ENCODE peak calls at places on chromosomes 13 and 19, in four cellular contexts. W, D, U and V are unnamed samples.

GRCh38 chr13:24133396-24133795 is 27.1 kb upstream of the SPATA13 start:
- DNase-seq in W (no peak), D (no peak), U (no peak), V (no peak)

GRCh38 chr13:35549481-35549880 is 73.0 kb upstream of the MAB21L1 start:
- DNase-seq in W (no peak), D (no peak), U (no peak), V (peak; percentile 18)

GRCh38 chr19:10510301-10510802 is 6.9 kb downstream of the S1PR5 start:
- DNase-seq in W (peak; percentile 64), D (no peak), U (no peak), V (no peak)

GRCh38 chr13:79585033-79585432 is 104.1 kb downstream of the NDFIP2 start:
- DNase-seq in W (no peak), D (no peak), U (no peak), V (no peak)

GRCh38 chr19:3698386-3698950 is 1.8 kb downstream of the PIP5K1C start:
- DNase-seq in W (no peak), D (no peak), U (no peak), V (no peak)

GRCh38 chr13:26539738-26540292 is 17.7 kb upstream of the WASF3 start:
- DNase-seq in W (no peak), D (no peak), U (no peak), V (no peak)

GRCh38 chr13:94121686-94122085 is 357.8 kb downstream of the DCT start:
- DNase-seq in W (no peak), D (no peak), U (no peak), V (peak; percentile 28)

GRCh38 chr13:60758637-60759036 is 361.6 kb downstream of the TDRD3 start:
- DNase-seq in W (no peak), D (no peak), U (no peak), V (no peak)

GRCh38 chr13:27967736-27968315 is 1.3 kb downstream of the CDX2 start:
- DNase-seq in W (peak; percentile 47), D (no peak), U (no peak), V (no peak)

GRCh38 chr19:36046443-36047050 is 7.5 kb downstream of the THAP8 start:
- DNase-seq in W (no peak), D (no peak), U (no peak), V (no peak)

GRCh38 chr13:49935171-49936084 is 712 bp downstream of the SPRYD7 start:
- DNase-seq in W (peak; percentile 69), D (no peak), U (peak; percentile 66), V (no peak)

GRCh38 chr13:28147489-28147888 is 9.1 kb downstream of the PAN3 start:
- DNase-seq in W (no peak), D (no peak), U (no peak), V (no peak)

GRCh38 chr13:73731564-73731963 is 402.6 kb downstream of the KLF12 start:
- DNase-seq in W (no peak), D (no peak), U (no peak), V (no peak)

GRCh38 chr13:27997904-27998522 is 9.5 kb upstream of the URAD start:
- DNase-seq in W (peak; percentile 74), D (no peak), U (no peak), V (no peak)

GRCh38 chr19:6032827-6033226 is 54.9 kb upstream of the RANBP3 start:
- DNase-seq in W (no peak), D (no peak), U (no peak), V (no peak)

GRCh38 chr13:41587490-41587889 is 130.1 kb downstream of the RGCC start:
- DNase-seq in W (peak; percentile 24), D (no peak), U (no peak), V (no peak)

GRCh38 chr13:60572003-60572792 is 175.2 kb downstream of the TDRD3 start:
- DNase-seq in W (peak; percentile 20), D (peak; percentile 20), U (no peak), V (peak; percentile 61)

GRCh38 chr19:1412323-1412923 is 5.0 kb downstream of the DAZAP1 start:
- DNase-seq in W (no peak), D (no peak), U (no peak), V (no peak)

GRCh38 chr13:109191422-109191821 is 562.0 kb downstream of the MYO16 start:
- DNase-seq in W (no peak), D (no peak), U (no peak), V (no peak)

GRCh38 chr13:51148952-51149573 is 38.0 kb upstream of the C13orf42 start:
- DNase-seq in W (peak; percentile 82), D (no peak), U (no peak), V (no peak)

GRCh38 chr19:42207767-42208259 is 9.7 kb downstream of the DEDD2 start:
- DNase-seq in W (no peak), D (no peak), U (no peak), V (peak; percentile 47)

GRCh38 chr19:43438291-43439162 is 23.8 kb downstream of the TEX101 start:
- DNase-seq in W (no peak), D (no peak), U (no peak), V (no peak)

GRCh38 chr19:15986694-15987093 is 37.9 kb downstream of the OR10H4 start:
- DNase-seq in W (no peak), D (no peak), U (no peak), V (no peak)

GRCh38 chr13:45316210-45316799 is 24.7 kb downstream of the TPT1 start:
- DNase-seq in W (no peak), D (no peak), U (no peak), V (no peak)

GRCh38 chr13:72696590-72696989 is 30.8 kb downstream of the MZT1 start:
- DNase-seq in W (no peak), D (no peak), U (no peak), V (no peak)

GRCh38 chr13:29459818-29460335 is 135.6 kb downstream of the SLC7A1 start:
- DNase-seq in W (no peak), D (no peak), U (no peak), V (no peak)

GRCh38 chr19:18051887-18052286 is 34.8 kb downstream of the IL12RB1 start:
- DNase-seq in W (no peak), D (no peak), U (no peak), V (no peak)

GRCh38 chr19:10270180-10270615 is 722 bp upstream of the ICAM1 start:
- DNase-seq in W (peak; percentile 20), D (no peak), U (no peak), V (no peak)

GRCh38 chr19:1279782-1280341 is 4.5 kb downstream of the FAM174C start:
- DNase-seq in W (peak; percentile 89), D (no peak), U (no peak), V (no peak)

GRCh38 chr19:19866599-19867248 is 1.0 kb downstream of the ZNF253 start:
- DNase-seq in W (peak; percentile 83), D (no peak), U (no peak), V (no peak)

GRCh38 chr13:36163303-36163702 is 32.1 kb upstream of the DCLK1 start:
- DNase-seq in W (no peak), D (no peak), U (no peak), V (no peak)

GRCh38 chr13:73025212-73026012 is 33.4 kb upstream of the KLF5 start:
- DNase-seq in W (no peak), D (no peak), U (no peak), V (peak; percentile 41)

DNA sequence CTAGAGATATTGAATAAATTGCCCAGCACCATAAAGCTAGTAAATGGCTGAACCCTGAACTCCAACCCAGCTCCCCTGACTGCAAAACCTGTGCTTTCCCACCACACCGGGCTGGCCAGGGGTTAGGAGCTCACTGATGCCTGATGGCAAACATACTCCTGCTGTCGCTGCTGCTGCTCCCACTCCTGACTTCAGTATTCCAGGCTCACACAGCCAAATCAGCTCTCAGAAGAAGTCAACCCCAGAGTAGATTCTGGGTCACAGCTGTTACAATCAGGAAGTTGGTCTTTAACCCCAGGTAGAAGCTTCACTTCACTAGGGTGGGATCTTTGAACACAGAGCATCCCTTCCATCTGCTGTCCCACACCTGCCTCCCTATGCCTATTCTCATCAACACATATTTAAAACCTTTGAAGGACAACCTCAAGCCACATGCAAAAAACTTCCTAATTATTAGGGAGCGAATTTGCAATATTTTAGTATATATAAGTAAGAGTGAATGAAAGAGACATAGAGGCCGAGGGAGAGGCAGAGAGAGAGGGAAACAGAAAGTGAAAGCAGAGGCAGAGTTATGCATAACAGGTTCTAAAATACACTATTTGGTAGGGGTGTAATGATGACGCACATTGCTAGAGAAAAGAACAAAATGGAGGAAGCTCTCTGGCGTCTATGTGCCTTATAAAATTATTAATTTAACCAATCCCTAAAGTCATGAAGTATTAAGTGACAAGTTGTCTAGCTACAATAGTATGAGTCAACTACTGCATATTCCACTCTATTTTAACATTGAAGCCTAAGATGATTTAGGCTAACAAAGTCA is 99.4 kb upstream of the SERP2 start:
- DNase-seq in W (no peak), D (no peak), U (no peak), V (no peak)
- H3K4me3 ChIP-seq in W (no peak overlapping the region), D (no peak overlapping the region), U (no peak overlapping the region), V (no peak overlapping the region)

GRCh38 chr13:98591721-98592352 is 14.9 kb upstream of the STK24 start:
- DNase-seq in W (no peak), D (no peak), U (no peak), V (no peak)
- TF ChIP-seq CTCF in W (no peak), D (no peak), U (no peak), V (no peak)

DNA sequence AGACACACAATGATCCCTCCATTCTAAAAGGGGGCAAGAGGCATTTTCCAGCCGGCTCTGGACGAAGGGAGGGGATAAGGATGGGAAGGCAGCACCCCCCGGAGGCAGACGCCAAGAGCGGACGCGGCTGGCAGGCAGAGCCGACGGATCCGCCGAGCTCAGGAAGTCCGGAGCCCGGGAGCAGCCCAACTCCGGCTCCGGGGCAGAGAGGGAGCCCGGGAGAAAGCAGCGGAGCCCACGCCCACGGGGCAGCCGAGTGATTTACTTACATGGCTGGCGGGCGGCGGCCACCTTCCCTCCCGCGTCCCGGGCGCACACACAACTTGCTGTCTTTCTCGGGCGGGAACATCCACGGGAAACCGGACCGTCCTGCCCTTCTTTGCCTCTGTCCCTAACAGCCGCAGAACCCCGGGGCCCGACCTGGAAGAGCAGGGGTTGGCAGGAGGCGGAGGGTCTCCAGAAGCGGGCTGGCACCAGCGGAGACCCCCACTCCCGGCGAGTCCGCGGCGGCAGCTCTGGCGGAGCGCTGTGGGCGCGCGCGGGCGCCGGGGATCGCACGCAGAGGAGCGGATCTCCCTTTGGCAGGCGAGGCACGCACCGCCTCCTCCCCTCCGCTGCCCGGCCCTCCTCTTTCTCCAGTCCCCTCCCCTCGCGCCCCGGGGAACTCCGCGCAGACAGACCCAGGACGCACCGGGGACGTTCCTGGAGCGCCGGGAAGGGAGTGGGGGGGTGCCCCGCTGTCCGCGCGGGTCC is at the start of gene LHFPL6:
- DNase-seq in W (peak; percentile 90), D (no peak), U (peak; percentile 79), V (no peak)
- H3K27me3 ChIP-seq in W (peaks cover 46% of the 10 kb centered on the region), D (no peaks in the 10 kb centered on the region), U (no peaks in the 10 kb centered on the region), V (no peaks in the 10 kb centered on the region)

GRCh38 chr19:48735031-48735615 is 5.3 kb downstream of the RASIP1 start:
- DNase-seq in W (peak; percentile 89), D (no peak), U (no peak), V (no peak)
- H3K4me3 ChIP-seq in W (peak overlapping the region; percentile 61), D (no peak overlapping the region), U (peak overlapping the region; percentile 14), V (peak overlapping the region; percentile 29)

DNA sequence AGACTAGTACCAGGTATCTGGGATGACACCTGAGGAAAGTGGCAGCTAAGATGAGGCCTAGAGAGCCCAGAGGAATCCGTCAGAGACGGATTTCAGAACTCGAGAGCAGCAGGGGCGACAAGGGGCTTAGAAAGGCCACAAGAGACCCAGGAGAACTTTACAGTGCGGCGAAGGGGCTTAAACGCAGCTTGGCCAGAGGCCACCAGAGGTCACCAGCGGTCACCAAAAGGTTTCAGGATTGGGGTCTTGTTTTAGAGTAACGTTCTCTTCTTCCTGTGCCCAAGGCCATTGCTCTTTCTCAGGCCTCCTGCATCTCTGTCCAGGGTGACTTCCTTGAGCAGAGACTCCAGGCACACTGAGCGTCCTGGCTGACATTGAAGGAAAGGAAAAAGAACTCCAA is 2.2 kb downstream of the ZSCAN22 start:
- DNase-seq in W (peak; percentile 84), D (no peak), U (no peak), V (no peak)
- TF ChIP-seq CTCF in W (peak; percentile 72), D (no peak), U (peak; percentile 34), V (no peak)